ENCODE peak calls at places on chromosome 12, in nine cellular contexts. M, Q, I, B, H, G, Y, Z and K are unnamed samples. For H3K27me3, the result is how much of the 10 kb centered on the place peaks cover.

GRCh38 chr12:109820921-109821381 is 12.2 kb downstream of the TRPV4 start:
- DNase-seq in B (no peak), G (no peak), H (no peak), Q (peak), Z (no peak), M (no peak), I (no peak), Y (no peak), K (peak)

GRCh38 chr12:38327356-38327755 is 10.8 kb downstream of the ALG10B start:
- DNase-seq in M (no peak), Y (no peak), Q (no peak), I (no peak), Z (no peak), B (no peak), H (no peak), G (no peak), K (no peak)

GRCh38 chr12:12726543-12727093 is 9.4 kb downstream of the CDKN1B start:
- DNase-seq in Q (peak), H (no peak), G (peak), Z (peak), I (no peak), M (no peak), Y (no peak), B (no peak), K (no peak)

GRCh38 chr12:56081393-56082347 is 1.7 kb downstream of the ERBB3 start:
- DNase-seq in M (no peak), Y (peak), H (no peak), B (peak), G (peak), I (no peak), Q (no peak), Z (no peak), K (no peak)

GRCh38 chr12:45200497-45201043 is 15.3 kb upstream of the ANO6 start:
- DNase-seq in G (peak), I (no peak), Z (no peak), Y (no peak), B (no peak), H (no peak), Q (no peak), M (no peak), K (no peak)

GRCh38 chr12:116200812-116201211 is 76.7 kb downstream of the MED13L start:
- DNase-seq in G (no peak), H (no peak), Y (no peak), Q (no peak), M (no peak), B (no peak), I (no peak), Z (no peak), K (no peak)

GRCh38 chr12:6768385-6769002 is 2.3 kb downstream of the PTMS start:
- DNase-seq in Y (no peak), B (peak), G (no peak), M (no peak), Z (no peak), Q (no peak), I (no peak), H (no peak), K (peak)

GRCh38 chr12:14868916-14869315 is 16.7 kb downstream of the MGP start:
- DNase-seq in Q (no peak), G (no peak), B (no peak), Z (no peak), H (no peak), I (no peak), M (no peak), Y (no peak), K (no peak)

GRCh38 chr12:95815635-95816212 is 25.2 kb upstream of the NTN4 start:
- DNase-seq in Q (peak), M (no peak), G (peak), H (no peak), I (no peak), Y (no peak), Z (no peak), B (peak), K (no peak)

GRCh38 chr12:40033260-40033649 is 72.6 kb downstream of the SLC2A13 start:
- DNase-seq in G (peak), Q (no peak), Z (no peak), Y (no peak), H (no peak), B (peak), I (no peak), M (no peak), K (no peak)

GRCh38 chr12:56998981-56999380 is 7.4 kb downstream of the ZBTB39 start:
- DNase-seq in M (no peak), B (no peak), G (no peak), Z (no peak), H (no peak), Q (no peak), Y (no peak), I (no peak), K (no peak)

GRCh38 chr12:95215925-95216324 is 1.3 kb downstream of the FGD6 start:
- DNase-seq in I (no peak), B (peak), Y (no peak), M (no peak), G (no peak), Q (peak), Z (no peak), H (no peak), K (no peak)

GRCh38 chr12:81229718-81230117 is 151.8 kb downstream of the ACSS3 start:
- DNase-seq in B (no peak), H (no peak), Q (no peak), Y (no peak), G (no peak), M (no peak), Z (no peak), I (no peak), K (no peak)

GRCh38 chr12:89413234-89413633 is 60.9 kb upstream of the DUSP6 start:
- DNase-seq in M (no peak), Q (no peak), G (no peak), Z (no peak), Y (no peak), B (no peak), H (no peak), I (no peak), K (no peak)

GRCh38 chr12:45215419-45216296 is at the start of gene ANO6:
- DNase-seq in Y (peak), G (peak), I (peak), Z (peak), Q (peak), M (no peak), B (peak), H (peak), K (peak)

GRCh38 chr12:11894890-11895289 is 175.8 kb upstream of the BCL2L14 start:
- DNase-seq in Y (no peak), Z (no peak), Q (no peak), H (no peak), B (no peak), I (no peak), M (no peak), G (no peak), K (no peak)

GRCh38 chr12:67455236-67455635 is 186.1 kb downstream of the CAND1 start:
- DNase-seq in H (no peak), Q (no peak), G (no peak), B (no peak), Z (no peak), I (no peak), Y (no peak), M (no peak), K (no peak)

DNA sequence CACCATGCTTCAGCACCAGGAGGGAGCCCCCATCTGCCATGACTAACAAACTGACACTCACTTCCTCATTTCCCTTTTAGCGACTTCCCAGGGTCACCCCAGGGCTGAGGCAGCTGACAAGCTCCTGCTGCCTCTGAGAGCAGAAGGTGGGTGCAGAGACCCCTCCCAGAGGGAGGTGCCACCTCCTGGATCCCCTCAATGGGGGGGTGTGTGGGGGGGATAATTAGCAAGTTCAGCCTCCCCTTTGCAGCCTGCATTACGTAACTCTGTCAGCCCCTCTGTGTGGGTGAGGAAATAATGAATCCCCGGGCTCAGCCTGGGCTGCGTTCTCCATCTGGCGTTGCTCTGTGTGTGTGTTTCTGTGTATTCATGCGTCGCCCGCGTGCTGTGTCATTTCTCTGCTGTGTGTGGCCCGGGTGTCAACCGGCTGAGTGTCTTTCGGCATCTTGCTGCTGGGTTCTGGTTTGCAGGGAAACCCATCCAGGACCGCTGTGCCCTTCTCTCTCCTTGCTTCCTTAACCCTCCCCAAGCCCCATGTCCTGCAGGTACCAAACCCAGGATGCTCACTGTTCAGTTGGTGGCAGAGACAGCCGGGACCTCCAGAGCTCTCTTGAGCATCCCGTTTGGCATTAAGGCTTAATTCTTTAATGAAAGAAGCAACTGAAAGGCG is 28.0 kb downstream of the NOS1 start:
- DNase-seq in Q (no peak), G (no peak), Z (no peak), M (no peak), H (no peak), I (no peak), Y (no peak), B (no peak), K (peak)
- H3K27me3 ChIP-seq in Q (under half), G (under half), Z (under half), M (under half), H (under half), I (under half), Y (under half), B (under half), K (under half)

DNA sequence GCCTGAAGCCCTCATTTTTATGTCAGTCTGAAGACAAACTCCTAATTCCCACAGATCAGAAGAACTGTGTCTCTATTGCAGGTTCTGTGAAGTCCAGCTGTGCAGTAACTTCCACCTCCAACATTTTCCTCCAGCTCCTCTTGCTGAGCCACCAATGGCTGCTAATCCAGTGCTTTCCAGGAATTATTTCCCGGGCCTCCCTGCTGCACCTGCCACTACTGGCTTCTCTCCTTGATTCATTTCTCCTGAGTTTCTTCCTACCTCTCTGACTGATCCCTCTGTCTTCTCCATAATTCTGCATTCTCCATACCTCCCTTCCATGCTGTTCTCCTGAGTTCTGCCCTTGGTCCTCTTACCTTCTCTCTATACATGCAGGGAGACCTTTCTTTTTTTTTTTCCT is 21.2 kb downstream of the CALCOCO1 start:
- DNase-seq in M (no peak), Z (no peak), G (no peak), B (no peak), H (no peak), I (no peak), Q (no peak), Y (no peak), K (peak)
- H3K27me3 ChIP-seq in M (under half), Z (under half), G (under half), B (under half), H (under half), I (under half), Q (half or more), Y (under half), K (under half)

GRCh38 chr12:93275589-93275988 is 102.1 kb upstream of the NUDT4 start:
- DNase-seq in H (no peak), M (no peak), Z (no peak), Q (no peak), B (no peak), G (no peak), Y (no peak), I (no peak), K (no peak)
- H3K27me3 ChIP-seq in H (under half), M (under half), Z (under half), Q (under half), B (under half), G (under half), Y (under half), I (under half), K (under half)

GRCh38 chr12:3492868-3493224 is 1.8 kb downstream of the PRMT8 start:
- DNase-seq in Q (no peak), Z (no peak), M (no peak), H (no peak), I (no peak), G (no peak), B (no peak), Y (no peak), K (peak)

GRCh38 chr12:3487027-3487426 is 4.0 kb upstream of the PRMT8 start:
- DNase-seq in G (no peak), B (no peak), Y (no peak), I (no peak), Q (no peak), M (no peak), H (no peak), Z (no peak), K (no peak)

GRCh38 chr12:3490848-3491382 is at the start of gene PRMT8:
- DNase-seq in M (no peak), G (no peak), B (peak), Q (no peak), H (no peak), Z (no peak), Y (no peak), I (no peak), K (peak)

GRCh38 chr12:3491938-3492867 is 1.2 kb downstream of the PRMT8 start:
- DNase-seq in M (peak), I (no peak), Y (peak), H (peak), G (no peak), Z (no peak), B (peak), Q (peak), K (peak)

GRCh38 chr12:3489057-3489456 is 1.9 kb upstream of the PRMT8 start:
- DNase-seq in Q (no peak), Z (no peak), B (no peak), I (no peak), Y (no peak), G (no peak), M (no peak), H (no peak), K (no peak)
- H3K27me3 ChIP-seq in Q (half or more), Z (under half), B (half or more), I (under half), Y (under half), G (under half), M (under half), H (under half), K (under half)

GRCh38 chr12:115960-116915 is 49.7 kb downstream of the IQSEC3 start:
- DNase-seq in M (no peak), G (no peak), H (no peak), B (peak), Q (no peak), Y (no peak), Z (no peak), I (no peak), K (no peak)
- H3K27me3 ChIP-seq in M (under half), G (under half), H (under half), B (under half), Q (under half), Y (under half), Z (under half), I (under half), K (under half)

GRCh38 chr12:51846209-51846779 is 2.2 kb downstream of the FIGNL2 start:
- DNase-seq in Q (no peak), Z (no peak), H (no peak), I (no peak), B (peak), M (no peak), G (no peak), Y (no peak), K (no peak)
- H3K27me3 ChIP-seq in Q (under half), Z (under half), H (under half), I (under half), B (under half), M (under half), G (under half), Y (under half), K (under half)